ENCODE peak calls at places on chromosomes 3 and 15, in five cellular contexts. N, B, A, J and F are unnamed samples.

GRCh38 chr3:156233875-156234274 is 113.5 kb downstream of the KCNAB1 start:
- DNase-seq in N (no peak), B (no peak), A (no peak), J (no peak), F (no peak)

GRCh38 chr3:15063656-15064286 is 1.3 kb downstream of the MRPS25 start:
- DNase-seq in N (no peak), B (no peak), A (no peak), J (no peak), F (no peak)

GRCh38 chr3:4508048-4508981 is 15.2 kb downstream of the ITPR1 start:
- DNase-seq in N (peak), B (no peak), A (no peak), J (peak), F (no peak)

GRCh38 chr15:84876269-84876668 is 8.2 kb upstream of the SLC28A1 start:
- DNase-seq in N (no peak), B (no peak), A (no peak), J (no peak), F (no peak)

GRCh38 chr3:150384517-150385212 is 23.4 kb upstream of the TSC22D2 start:
- DNase-seq in N (peak), B (no peak), A (peak), J (peak), F (no peak)

GRCh38 chr3:64341355-64341754 is 116.1 kb upstream of the PRICKLE2 start:
- DNase-seq in N (no peak), B (no peak), A (peak), J (no peak), F (no peak)

GRCh38 chr3:143600762-143601161 is 247.5 kb downstream of the SLC9A9 start:
- DNase-seq in N (no peak), B (no peak), A (no peak), J (no peak), F (no peak)

GRCh38 chr3:127566801-127567200 is 23.7 kb downstream of the TPRA1 start:
- DNase-seq in N (no peak), B (no peak), A (no peak), J (no peak), F (peak)

GRCh38 chr3:192481638-192482037 is 245.7 kb downstream of the FGF12 start:
- DNase-seq in N (no peak), B (peak), A (no peak), J (no peak), F (no peak)

GRCh38 chr3:138399766-138400165 is 34.6 kb upstream of the ESYT3 start:
- DNase-seq in N (no peak), B (no peak), A (no peak), J (no peak), F (no peak)

GRCh38 chr15:70560617-70561328 is 202.6 kb downstream of the UACA start:
- DNase-seq in N (no peak), B (no peak), A (no peak), J (no peak), F (no peak)

GRCh38 chr3:4898454-4899313 is 80.6 kb upstream of the BHLHE40 start:
- DNase-seq in N (no peak), B (peak), A (no peak), J (no peak), F (no peak)

GRCh38 chr3:35814531-35814930 is 175.2 kb downstream of the ARPP21 start:
- DNase-seq in N (no peak), B (no peak), A (no peak), J (no peak), F (no peak)

GRCh38 chr15:35669021-35669420 is 123.1 kb upstream of the DPH6 start:
- DNase-seq in N (no peak), B (no peak), A (no peak), J (no peak), F (no peak)

GRCh38 chr3:25555695-25556094 is 109.0 kb downstream of the TOP2B start:
- DNase-seq in N (no peak), B (no peak), A (no peak), J (no peak), F (no peak)

GRCh38 chr15:90895571-90896117 is 7.5 kb upstream of the MAN2A2 start:
- DNase-seq in N (no peak), B (no peak), A (no peak), J (no peak), F (peak)

GRCh38 chr3:52704611-52705437 is 767 bp downstream of the GLT8D1 start:
- DNase-seq in N (peak), B (peak), A (no peak), J (peak), F (no peak)

GRCh38 chr15:29821416-29822099 is 710 bp downstream of the TJP1 start:
- DNase-seq in N (no peak), B (peak), A (peak), J (peak), F (peak)

GRCh38 chr3:150059729-150060128 is 89.0 kb upstream of the PFN2 start:
- DNase-seq in N (no peak), B (no peak), A (no peak), J (no peak), F (no peak)

GRCh38 chr3:131840151-131840797 is 194.5 kb downstream of the CPNE4 start:
- DNase-seq in N (no peak), B (peak), A (no peak), J (no peak), F (no peak)

GRCh38 chr3:171295502-171296373 is 164.5 kb downstream of the TNIK start:
- DNase-seq in N (no peak), B (no peak), A (no peak), J (no peak), F (no peak)

GRCh38 chr3:27533718-27534578 is 49.8 kb upstream of the SLC4A7 start:
- DNase-seq in N (peak), B (peak), A (peak), J (no peak), F (no peak)

GRCh38 chr3:51190199-51190598 is 194.9 kb upstream of the MANF start:
- DNase-seq in N (no peak), B (no peak), A (no peak), J (no peak), F (no peak)
- TF ChIP-seq CTCF in N (no peak), B (no peak), A (no peak), J (no peak), F (no peak)

GRCh38 chr15:71752604-71753289 is 57.6 kb upstream of the NR2E3 start:
- DNase-seq in N (peak), B (peak), A (peak), J (peak), F (peak)
- TF ChIP-seq CTCF in N (peak), B (peak), A (peak), J (peak), F (peak)

GRCh38 chr15:39154776-39155175 is 426.1 kb upstream of the THBS1 start:
- DNase-seq in N (no peak), B (no peak), A (no peak), J (no peak), F (no peak)

GRCh38 chr15:39153718-39154117 is 427.2 kb upstream of the THBS1 start:
- DNase-seq in N (no peak), B (no peak), A (no peak), J (no peak), F (no peak)

GRCh38 chr15:39156166-39156565 is 424.7 kb upstream of the THBS1 start:
- DNase-seq in N (no peak), B (no peak), A (no peak), J (no peak), F (no peak)

GRCh38 chr15:39153058-39153457 is 427.8 kb upstream of the THBS1 start:
- DNase-seq in N (no peak), B (no peak), A (no peak), J (no peak), F (no peak)

DNA sequence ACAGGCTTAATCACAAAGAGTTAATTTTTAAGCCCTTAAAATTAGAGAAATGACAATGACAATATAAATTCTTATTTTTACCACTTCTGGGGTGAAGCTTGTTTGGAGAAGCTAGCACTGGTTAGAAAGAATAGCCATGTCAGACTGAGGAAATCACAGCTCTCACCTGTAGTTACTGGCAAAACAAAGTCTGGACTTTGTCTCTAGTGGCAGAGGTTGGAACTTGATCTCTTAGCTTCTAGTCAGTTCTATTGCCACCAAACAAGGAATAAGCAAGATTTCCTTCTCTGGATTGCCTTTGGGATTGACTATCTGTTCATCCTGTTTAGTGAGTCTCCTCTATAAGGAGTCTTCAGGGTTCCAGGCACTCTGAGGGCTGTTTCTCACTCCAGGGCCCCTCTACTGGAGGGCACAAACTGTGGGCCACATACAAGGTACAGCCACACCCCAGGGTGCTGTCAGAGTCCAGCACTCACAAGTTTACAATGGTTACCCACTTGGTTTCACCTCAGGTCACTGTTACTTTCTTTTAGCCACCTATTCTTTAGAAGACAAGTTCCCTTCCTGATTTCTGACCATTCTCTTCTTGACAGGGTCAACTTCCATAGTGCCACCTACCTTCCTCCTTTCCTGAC is 426.6 kb upstream of the THBS1 start:
- DNase-seq in N (no peak), B (no peak), A (no peak), J (no peak), F (no peak)
- TF ChIP-seq CTCF in N (no peak), B (peak), A (no peak), J (peak), F (no peak)

DNA sequence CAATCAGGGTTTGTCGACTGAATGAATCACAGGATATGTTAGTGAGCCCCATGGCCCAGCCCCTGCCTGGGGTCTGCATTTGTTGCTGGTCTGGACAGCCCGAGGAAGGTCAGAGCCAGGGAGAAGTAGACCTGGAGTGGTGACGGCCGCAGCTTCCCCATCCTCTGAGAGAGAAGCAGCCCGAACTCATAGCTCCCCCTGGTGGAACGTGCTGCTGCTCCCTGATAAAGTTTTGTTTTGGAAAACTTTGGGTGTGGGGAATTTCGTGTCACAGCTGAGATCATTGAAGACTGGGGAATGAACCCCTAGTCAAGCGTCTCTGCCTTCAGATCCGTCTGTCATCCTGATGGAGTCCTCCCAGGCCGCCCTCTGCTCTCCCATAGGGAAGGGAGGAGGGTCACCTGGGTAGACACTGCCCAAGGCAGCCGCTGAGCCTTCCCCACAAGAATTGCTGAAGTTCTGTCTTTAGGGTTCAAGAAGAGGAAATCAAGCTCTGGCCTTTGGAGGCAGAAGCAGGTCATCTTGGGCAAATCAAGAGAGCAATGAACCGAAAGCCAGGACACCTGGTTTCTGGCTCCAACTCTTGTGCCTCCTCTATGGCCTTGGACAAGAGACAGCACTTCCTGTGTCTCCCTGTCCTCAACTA is 60.5 kb downstream of the GLDN start:
- DNase-seq in N (no peak), B (peak), A (peak), J (peak), F (peak)
- TF ChIP-seq CTCF in N (peak), B (peak), A (peak), J (peak), F (peak)

DNA sequence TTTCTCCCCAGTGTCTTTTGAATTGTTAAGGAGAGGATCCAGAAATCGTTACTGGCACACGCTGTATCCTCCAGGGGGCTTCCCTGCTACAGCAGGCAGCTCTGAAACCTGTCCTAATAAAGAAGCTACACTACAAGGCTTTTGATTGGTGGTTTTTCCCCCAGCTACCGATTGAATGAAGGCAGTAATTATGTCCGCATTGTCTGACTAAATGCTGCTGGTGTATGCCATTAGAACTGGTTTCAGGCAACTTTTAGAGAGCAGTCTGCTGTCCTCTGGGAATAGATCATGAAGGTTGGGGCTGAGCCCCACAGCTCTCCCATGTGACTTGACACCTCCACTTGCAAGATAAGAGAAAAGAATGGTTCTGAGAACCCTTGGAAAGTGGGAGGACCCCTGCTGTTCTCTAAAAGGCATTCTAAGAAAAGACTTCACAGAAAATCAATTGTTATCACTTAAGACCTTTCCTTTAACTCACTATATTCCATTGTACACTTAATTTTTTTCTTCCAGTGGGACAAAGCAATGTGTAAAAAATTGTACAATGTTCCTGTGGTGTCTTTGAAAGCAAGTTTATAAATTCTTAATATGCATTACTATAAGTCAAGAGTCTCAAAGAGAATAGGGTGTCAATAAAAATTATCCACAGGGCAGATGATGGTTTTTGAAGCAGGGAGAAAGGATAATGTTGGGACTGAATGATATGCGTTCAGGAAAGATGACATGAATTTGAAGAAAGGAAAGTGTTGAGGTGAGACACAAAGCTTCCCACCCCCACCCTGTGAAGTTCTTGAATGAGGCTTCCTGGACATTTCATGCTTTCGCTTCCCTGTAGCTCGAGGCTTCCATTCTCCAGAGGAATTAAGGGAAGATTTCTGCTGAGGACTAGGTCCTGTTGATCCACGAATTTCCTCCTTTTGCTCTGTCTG is 53.0 kb upstream of the DAZL start:
- DNase-seq in N (peak), B (no peak), A (peak), J (no peak), F (no peak)
- TF ChIP-seq CTCF in N (peak), B (peak), A (no peak), J (no peak), F (peak)

DNA sequence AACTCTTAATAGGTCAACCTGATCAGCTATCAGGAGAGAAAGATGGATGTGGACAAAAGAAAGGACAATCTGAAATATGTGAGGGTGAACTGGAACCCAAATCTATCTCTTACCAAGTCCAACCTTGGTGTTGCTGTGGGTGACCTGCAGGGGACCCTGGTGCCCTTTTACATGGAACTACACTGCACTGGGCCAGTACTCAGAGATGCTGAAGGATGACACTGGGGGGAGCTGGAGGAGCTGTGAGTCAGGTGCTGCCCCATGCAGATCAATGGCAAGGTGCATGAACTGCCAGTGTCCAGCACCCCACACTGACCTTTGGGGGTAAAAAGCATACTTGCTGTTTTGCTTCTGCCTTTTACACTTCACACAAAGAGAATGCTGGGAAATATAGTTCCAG is 55.6 kb upstream of the TBC1D5 start:
- DNase-seq in N (peak), B (no peak), A (peak), J (no peak), F (peak)
- TF ChIP-seq CTCF in N (peak), B (peak), A (peak), J (no peak), F (no peak)

GRCh38 chr15:23823508-23823907 is 136.4 kb upstream of the NDN start:
- DNase-seq in N (no peak), B (no peak), A (peak), J (peak), F (peak)
- TF ChIP-seq CTCF in N (peak), B (no peak), A (peak), J (no peak), F (peak)

GRCh38 chr15:81221449-81221848 is 24.8 kb downstream of the IL16 start:
- DNase-seq in N (no peak), B (no peak), A (no peak), J (no peak), F (no peak)

GRCh38 chr15:81225161-81225671 is 28.5 kb downstream of the IL16 start:
- DNase-seq in N (no peak), B (no peak), A (no peak), J (no peak), F (no peak)

GRCh38 chr15:81224232-81224631 is 27.6 kb downstream of the IL16 start:
- DNase-seq in N (no peak), B (no peak), A (no peak), J (no peak), F (no peak)

GRCh38 chr15:81223346-81223971 is 26.8 kb downstream of the IL16 start:
- DNase-seq in N (no peak), B (no peak), A (no peak), J (no peak), F (no peak)

DNA sequence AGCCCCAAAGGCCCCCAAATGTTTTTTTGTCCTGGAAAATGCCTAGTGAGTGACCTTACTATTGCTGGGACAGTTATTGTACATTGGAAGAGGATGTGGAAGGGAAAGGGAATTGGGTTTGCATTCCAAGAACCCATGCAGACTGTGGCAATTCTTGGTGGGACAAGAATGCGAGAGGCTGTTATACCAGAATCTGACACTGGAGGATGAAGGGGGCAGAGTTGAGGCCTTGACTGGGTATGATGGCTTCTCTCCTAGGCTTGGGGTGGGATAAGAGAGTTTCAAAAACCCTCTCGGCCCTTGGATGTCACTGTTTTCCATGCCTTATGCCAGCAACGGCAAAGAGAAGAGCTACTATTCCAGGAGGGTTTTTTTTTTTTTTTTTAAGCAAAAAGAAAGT is 25.3 kb downstream of the IL16 start:
- DNase-seq in N (no peak), B (no peak), A (no peak), J (no peak), F (no peak)
- TF ChIP-seq CTCF in N (no peak), B (no peak), A (no peak), J (no peak), F (no peak)

DNA sequence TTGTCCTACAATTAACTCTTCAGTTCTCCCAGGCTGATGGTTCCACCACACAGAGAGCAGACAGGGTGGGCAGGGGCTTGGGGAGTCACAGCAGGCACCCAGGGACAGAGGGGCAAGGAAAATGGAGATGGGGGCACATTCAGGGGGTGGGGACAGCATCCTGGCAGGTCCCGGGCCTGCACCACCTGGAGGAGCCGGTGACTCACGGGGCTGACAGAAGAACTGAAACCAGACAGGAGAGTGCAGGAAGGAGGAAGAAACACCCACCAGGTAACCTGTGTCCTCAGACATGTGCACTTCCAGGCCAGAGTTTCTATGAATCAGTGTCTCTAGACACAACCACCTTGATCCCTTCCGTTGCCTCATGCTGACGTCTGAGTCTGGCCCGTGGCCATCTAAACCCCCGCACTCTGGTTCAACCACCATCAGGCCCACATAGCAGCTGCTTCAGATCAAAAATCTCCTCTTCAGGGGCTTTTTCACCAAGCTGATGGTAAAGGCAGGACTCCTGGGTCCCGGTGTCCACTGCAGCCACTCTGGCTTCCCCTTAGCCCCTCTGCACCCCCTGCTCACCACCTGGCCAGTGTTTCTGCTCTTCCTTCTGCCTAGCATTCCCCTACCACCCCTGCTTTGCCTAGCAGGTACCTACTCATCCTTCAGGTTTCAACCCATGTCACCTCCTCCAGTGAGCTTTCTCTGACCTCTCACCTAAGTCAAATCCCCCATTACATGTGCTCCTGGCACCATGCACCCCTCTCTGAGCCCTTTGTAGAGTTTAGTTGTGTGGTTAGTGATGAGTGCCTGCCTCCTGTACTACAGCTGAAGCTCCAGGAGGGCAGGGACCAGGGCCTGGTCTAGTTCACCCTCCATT is 16.5 kb upstream of the CYP11A1 start:
- DNase-seq in N (peak), B (peak), A (no peak), J (no peak), F (no peak)
- TF ChIP-seq CTCF in N (peak), B (no peak), A (no peak), J (no peak), F (peak)